ENCODE peak calls at places on chromosome 17, in six cellular contexts. One of them, this sample, is unnamed.

GRCh38 chr17:79369001-79369400 is 241.8 kb downstream of the RBFOX3 start:
- DNase-seq in prostate gland: no peak
- DNase-seq in GM23338: no peak
- DNase-seq in transverse colon: no peak
- DNase-seq in GM12878: no peak
- DNase-seq in endothelial cell of umbilical vein: no peak
- DNase-seq in this sample: no peak

GRCh38 chr17:12985431-12986285 is 32.2 kb downstream of the ELAC2 start:
- DNase-seq in prostate gland: no peak
- DNase-seq in GM23338: no peak
- DNase-seq in transverse colon: no peak
- DNase-seq in GM12878: no peak
- DNase-seq in endothelial cell of umbilical vein: no peak
- DNase-seq in this sample: no peak

GRCh38 chr17:76333673-76334505 is 19.8 kb downstream of the PRPSAP1 start:
- DNase-seq in prostate gland: no peak
- DNase-seq in GM23338: no peak
- DNase-seq in transverse colon: no peak
- DNase-seq in GM12878: no peak
- DNase-seq in endothelial cell of umbilical vein: no peak
- DNase-seq in this sample: peak; percentile 16

GRCh38 chr17:32805029-32805976 is 71.6 kb downstream of the MYO1D start:
- DNase-seq in prostate gland: no peak
- DNase-seq in GM23338: no peak
- DNase-seq in transverse colon: no peak
- DNase-seq in GM12878: no peak
- DNase-seq in endothelial cell of umbilical vein: peak; percentile 20
- DNase-seq in this sample: no peak

GRCh38 chr17:1169471-1169908 is 10.3 kb downstream of the ABR start:
- DNase-seq in prostate gland: no peak
- DNase-seq in GM23338: no peak
- DNase-seq in transverse colon: no peak
- DNase-seq in GM12878: no peak
- DNase-seq in endothelial cell of umbilical vein: no peak
- DNase-seq in this sample: no peak

GRCh38 chr17:31499771-31500554 is 108.5 kb downstream of the RAB11FIP4 start:
- DNase-seq in prostate gland: no peak
- DNase-seq in GM23338: peak; percentile 80
- DNase-seq in transverse colon: peak; percentile 36
- DNase-seq in GM12878: no peak
- DNase-seq in endothelial cell of umbilical vein: no peak
- DNase-seq in this sample: peak; percentile 66

GRCh38 chr17:72705905-72706395 is 386.5 kb downstream of the SLC39A11 start:
- DNase-seq in prostate gland: no peak
- DNase-seq in GM23338: no peak
- DNase-seq in transverse colon: no peak
- DNase-seq in GM12878: no peak
- DNase-seq in endothelial cell of umbilical vein: no peak
- DNase-seq in this sample: no peak

GRCh38 chr17:42182927-42183734 is 2.1 kb downstream of the HCRT start:
- DNase-seq in prostate gland: no peak
- DNase-seq in GM23338: no peak
- DNase-seq in transverse colon: no peak
- DNase-seq in GM12878: no peak
- DNase-seq in endothelial cell of umbilical vein: peak; percentile 21
- DNase-seq in this sample: no peak

GRCh38 chr17:63151981-63152523 is 186.0 kb downstream of the TANC2 start:
- DNase-seq in prostate gland: no peak
- DNase-seq in GM23338: no peak
- DNase-seq in transverse colon: no peak
- DNase-seq in GM12878: no peak
- DNase-seq in endothelial cell of umbilical vein: no peak
- DNase-seq in this sample: no peak

GRCh38 chr17:13410874-13411273 is 190.9 kb downstream of the HS3ST3A1 start:
- DNase-seq in prostate gland: peak; percentile 19
- DNase-seq in GM23338: no peak
- DNase-seq in transverse colon: no peak
- DNase-seq in GM12878: no peak
- DNase-seq in endothelial cell of umbilical vein: no peak
- DNase-seq in this sample: no peak

GRCh38 chr17:16941643-16942042 is 30.3 kb downstream of the TNFRSF13B start:
- DNase-seq in prostate gland: no peak
- DNase-seq in GM23338: no peak
- DNase-seq in transverse colon: no peak
- DNase-seq in GM12878: no peak
- DNase-seq in endothelial cell of umbilical vein: no peak
- DNase-seq in this sample: peak; percentile 13

GRCh38 chr17:16406742-16407674 is 8.4 kb upstream of the TRPV2 start:
- DNase-seq in prostate gland: no peak
- DNase-seq in GM23338: peak; percentile 96
- DNase-seq in transverse colon: peak; percentile 49
- DNase-seq in GM12878: peak; percentile 43
- DNase-seq in endothelial cell of umbilical vein: no peak
- DNase-seq in this sample: peak; percentile 75

GRCh38 chr17:11241611-11242226 is 706 bp downstream of the SHISA6 start:
- DNase-seq in prostate gland: peak; percentile 54
- DNase-seq in GM23338: peak; percentile 27
- DNase-seq in transverse colon: peak; percentile 33
- DNase-seq in GM12878: no peak
- DNase-seq in endothelial cell of umbilical vein: no peak
- DNase-seq in this sample: no peak

GRCh38 chr17:81198826-81199481 is 23.8 kb downstream of the CEP131 start:
- DNase-seq in prostate gland: no peak
- DNase-seq in GM23338: no peak
- DNase-seq in transverse colon: no peak
- DNase-seq in GM12878: no peak
- DNase-seq in endothelial cell of umbilical vein: no peak
- DNase-seq in this sample: no peak

GRCh38 chr17:1126801-1127550 is 52.8 kb downstream of the ABR start:
- DNase-seq in prostate gland: no peak
- DNase-seq in GM23338: no peak
- DNase-seq in transverse colon: no peak
- DNase-seq in GM12878: no peak
- DNase-seq in endothelial cell of umbilical vein: no peak
- DNase-seq in this sample: no peak

GRCh38 chr17:57938061-57938502 is 17.1 kb downstream of the CUEDC1 start:
- DNase-seq in prostate gland: no peak
- DNase-seq in GM23338: no peak
- DNase-seq in transverse colon: no peak
- DNase-seq in GM12878: no peak
- DNase-seq in endothelial cell of umbilical vein: no peak
- DNase-seq in this sample: peak; percentile 33

GRCh38 chr17:43839670-43840101 is 6.7 kb upstream of the MPP3 start:
- DNase-seq in prostate gland: peak; percentile 33
- DNase-seq in GM23338: peak; percentile 20
- DNase-seq in transverse colon: peak; percentile 82
- DNase-seq in GM12878: no peak
- DNase-seq in endothelial cell of umbilical vein: no peak
- DNase-seq in this sample: peak; percentile 69

GRCh38 chr17:38719943-38720641 is 10.0 kb upstream of the CISD3 start:
- DNase-seq in prostate gland: no peak
- DNase-seq in GM23338: peak; percentile 98
- DNase-seq in transverse colon: no peak
- DNase-seq in GM12878: no peak
- DNase-seq in endothelial cell of umbilical vein: no peak
- DNase-seq in this sample: no peak

GRCh38 chr17:83160443-83161297 is 81.3 kb downstream of the METRNL start:
- DNase-seq in prostate gland: no peak
- DNase-seq in GM23338: no peak
- DNase-seq in transverse colon: no peak
- DNase-seq in GM12878: no peak
- DNase-seq in endothelial cell of umbilical vein: no peak
- DNase-seq in this sample: peak; percentile 69

GRCh38 chr17:36594626-36595401 is 3.1 kb downstream of the DHRS11 start:
- DNase-seq in prostate gland: no peak
- DNase-seq in GM23338: no peak
- DNase-seq in transverse colon: peak; percentile 23
- DNase-seq in GM12878: no peak
- DNase-seq in endothelial cell of umbilical vein: no peak
- DNase-seq in this sample: peak; percentile 34

GRCh38 chr17:17159571-17159970 is 46.6 kb downstream of the PLD6 start:
- DNase-seq in prostate gland: peak; percentile 27
- DNase-seq in GM23338: no peak
- DNase-seq in transverse colon: no peak
- DNase-seq in GM12878: no peak
- DNase-seq in endothelial cell of umbilical vein: no peak
- DNase-seq in this sample: no peak

GRCh38 chr17:67044940-67045339 is 586 bp downstream of the CACNG1 start:
- DNase-seq in prostate gland: no peak
- DNase-seq in GM23338: no peak
- DNase-seq in transverse colon: no peak
- DNase-seq in GM12878: no peak
- DNase-seq in endothelial cell of umbilical vein: no peak
- DNase-seq in this sample: no peak

GRCh38 chr17:63446218-63446980 is at the start of gene CYB561:
- DNase-seq in prostate gland: peak; percentile 87
- DNase-seq in GM23338: peak; percentile 82
- DNase-seq in transverse colon: peak; percentile 91
- DNase-seq in GM12878: no peak
- DNase-seq in endothelial cell of umbilical vein: peak; percentile 50
- DNase-seq in this sample: peak; percentile 91

GRCh38 chr17:71200597-71200996 is 920.2 kb upstream of the SOX9 start:
- DNase-seq in prostate gland: no peak
- DNase-seq in GM23338: no peak
- DNase-seq in transverse colon: no peak
- DNase-seq in GM12878: no peak
- DNase-seq in endothelial cell of umbilical vein: no peak
- DNase-seq in this sample: no peak

GRCh38 chr17:75404739-75405364 is 626 bp downstream of the GRB2 start:
- DNase-seq in prostate gland: no peak
- DNase-seq in GM23338: peak; percentile 57
- DNase-seq in transverse colon: peak; percentile 53
- DNase-seq in GM12878: no peak
- DNase-seq in endothelial cell of umbilical vein: peak; percentile 55
- DNase-seq in this sample: peak; percentile 90

GRCh38 chr17:2749784-2750181 is 331 bp upstream of the CCDC92B start:
- DNase-seq in prostate gland: peak; percentile 46
- DNase-seq in GM23338: peak; percentile 94
- DNase-seq in transverse colon: peak; percentile 78
- DNase-seq in GM12878: peak; percentile 4
- DNase-seq in endothelial cell of umbilical vein: peak; percentile 68
- DNase-seq in this sample: peak; percentile 89

GRCh38 chr17:17060001-17060929 is 18.0 kb downstream of the MPRIP start:
- DNase-seq in prostate gland: no peak
- DNase-seq in GM23338: no peak
- DNase-seq in transverse colon: no peak
- DNase-seq in GM12878: no peak
- DNase-seq in endothelial cell of umbilical vein: no peak
- DNase-seq in this sample: peak; percentile 62

GRCh38 chr17:81035389-81036127 is 607 bp downstream of the BAIAP2 start:
- DNase-seq in prostate gland: no peak
- DNase-seq in GM23338: no peak
- DNase-seq in transverse colon: no peak
- DNase-seq in GM12878: no peak
- DNase-seq in endothelial cell of umbilical vein: peak; percentile 26
- DNase-seq in this sample: peak; percentile 88

GRCh38 chr17:27802033-27802432 is 1.7 kb upstream of the NOS2 start:
- DNase-seq in prostate gland: no peak
- DNase-seq in GM23338: no peak
- DNase-seq in transverse colon: no peak
- DNase-seq in GM12878: no peak
- DNase-seq in endothelial cell of umbilical vein: no peak
- DNase-seq in this sample: no peak
- H3K4me1 ChIP-seq in prostate gland: no peaks in the 10 kb centered on the region
- H3K4me1 ChIP-seq in GM23338: no peaks in the 10 kb centered on the region
- H3K4me1 ChIP-seq in transverse colon: peaks cover 5% of the 10 kb centered on the region
- H3K4me1 ChIP-seq in GM12878: peaks cover 13% of the 10 kb centered on the region
- H3K4me1 ChIP-seq in endothelial cell of umbilical vein: peaks cover 4% of the 10 kb centered on the region
- H3K4me1 ChIP-seq in this sample: peaks cover 17% of the 10 kb centered on the region

GRCh38 chr17:48046296-48046695 is 1.9 kb upstream of the NFE2L1 start:
- DNase-seq in prostate gland: no peak
- DNase-seq in GM23338: no peak
- DNase-seq in transverse colon: no peak
- DNase-seq in GM12878: no peak
- DNase-seq in endothelial cell of umbilical vein: no peak
- DNase-seq in this sample: peak; percentile 35

GRCh38 chr17:48047113-48047740 is 932 bp upstream of the NFE2L1 start:
- DNase-seq in prostate gland: no peak
- DNase-seq in GM23338: peak; percentile 16
- DNase-seq in transverse colon: no peak
- DNase-seq in GM12878: no peak
- DNase-seq in endothelial cell of umbilical vein: no peak
- DNase-seq in this sample: peak; percentile 95

GRCh38 chr17:48043171-48043570 is 5.0 kb upstream of the NFE2L1 start:
- DNase-seq in prostate gland: no peak
- DNase-seq in GM23338: no peak
- DNase-seq in transverse colon: no peak
- DNase-seq in GM12878: no peak
- DNase-seq in endothelial cell of umbilical vein: no peak
- DNase-seq in this sample: no peak

GRCh38 chr17:48045270-48046001 is 2.7 kb upstream of the NFE2L1 start:
- DNase-seq in prostate gland: peak; percentile 65
- DNase-seq in GM23338: no peak
- DNase-seq in transverse colon: no peak
- DNase-seq in GM12878: no peak
- DNase-seq in endothelial cell of umbilical vein: no peak
- DNase-seq in this sample: peak; percentile 56

GRCh38 chr17:48044851-48045250 is 3.3 kb upstream of the NFE2L1 start:
- DNase-seq in prostate gland: no peak
- DNase-seq in GM23338: no peak
- DNase-seq in transverse colon: no peak
- DNase-seq in GM12878: no peak
- DNase-seq in endothelial cell of umbilical vein: no peak
- DNase-seq in this sample: no peak
- TF ChIP-seq POLR2AphosphoS5 in prostate gland: no peak
- TF ChIP-seq POLR2AphosphoS5 in GM23338: no peak
- TF ChIP-seq POLR2AphosphoS5 in transverse colon: no peak
- TF ChIP-seq POLR2AphosphoS5 in GM12878: no peak
- TF ChIP-seq POLR2AphosphoS5 in endothelial cell of umbilical vein: no peak
- TF ChIP-seq POLR2AphosphoS5 in this sample: no peak

GRCh38 chr17:78239489-78239931 is 8.1 kb downstream of the TMEM235 start:
- DNase-seq in prostate gland: no peak
- DNase-seq in GM23338: no peak
- DNase-seq in transverse colon: no peak
- DNase-seq in GM12878: no peak
- DNase-seq in endothelial cell of umbilical vein: no peak
- DNase-seq in this sample: peak; percentile 79
- H3K4me3 ChIP-seq in prostate gland: no peak overlapping the region
- H3K4me3 ChIP-seq in GM23338: no peak overlapping the region
- H3K4me3 ChIP-seq in transverse colon: no peak overlapping the region
- H3K4me3 ChIP-seq in GM12878: no peak overlapping the region
- H3K4me3 ChIP-seq in endothelial cell of umbilical vein: no peak overlapping the region
- H3K4me3 ChIP-seq in this sample: no peak overlapping the region

DNA sequence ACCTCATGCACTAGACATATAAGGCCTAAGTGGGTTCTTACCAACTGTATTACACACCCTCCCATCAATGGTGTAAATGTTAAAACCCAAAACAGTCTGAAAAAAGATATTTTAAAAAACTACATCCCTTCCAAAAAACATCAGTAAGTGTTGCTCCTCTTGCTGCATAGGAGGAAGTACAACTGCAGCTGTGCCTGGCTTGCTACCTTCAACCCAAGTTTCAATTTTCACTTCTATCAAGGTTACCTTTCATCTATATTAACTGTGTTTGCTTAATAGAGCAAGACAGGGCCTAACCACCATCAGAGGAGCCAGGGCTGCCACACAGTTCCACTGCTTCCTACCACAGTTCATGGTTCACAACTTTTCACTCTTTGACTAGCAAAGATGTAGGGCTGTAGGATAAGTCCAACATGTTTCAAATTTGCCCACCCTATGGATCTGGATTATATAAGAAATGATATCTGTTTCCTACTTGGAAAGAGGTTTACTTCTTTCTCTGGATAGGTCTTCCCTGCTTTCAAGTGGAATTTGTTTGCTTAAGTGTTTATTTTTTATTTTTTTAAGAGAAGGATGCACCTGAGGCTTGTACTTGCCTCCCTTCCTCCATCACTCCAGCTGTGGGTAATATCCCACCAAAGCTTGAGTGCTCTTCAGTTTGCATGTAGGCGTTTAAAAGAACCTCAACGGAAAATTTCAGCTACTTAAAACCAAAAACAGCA is 56.7 kb downstream of the GRB7 start:
- DNase-seq in prostate gland: no peak
- DNase-seq in GM23338: no peak
- DNase-seq in transverse colon: peak; percentile 58
- DNase-seq in GM12878: peak; percentile 95
- DNase-seq in endothelial cell of umbilical vein: no peak
- DNase-seq in this sample: peak; percentile 82
- H3K4me1 ChIP-seq in prostate gland: no peaks in the 10 kb centered on the region
- H3K4me1 ChIP-seq in GM23338: peaks cover 4% of the 10 kb centered on the region
- H3K4me1 ChIP-seq in transverse colon: no peaks in the 10 kb centered on the region
- H3K4me1 ChIP-seq in GM12878: peaks cover 63% of the 10 kb centered on the region
- H3K4me1 ChIP-seq in endothelial cell of umbilical vein: no peaks in the 10 kb centered on the region
- H3K4me1 ChIP-seq in this sample: peaks cover 17% of the 10 kb centered on the region

This sample was measured in spleen.